ENCODE peak calls at places on chromosomes 1 and 21, in seven cellular contexts. B is AG04450, Q is A549, C is upper lobe of left lung, T is fibroblast of pulmonary artery, V is endothelial cell of umbilical vein, K is psoas muscle. W is an unnamed sample.

GRCh38 chr1:187626056-187626455 is 797.3 kb downstream of the PLA2G4A start:
- DNase-seq in B (no peak), Q (no peak), C (no peak), T (no peak), V (no peak), K (no peak), W (no peak)

GRCh38 chr1:119868176-119868575 is 28.1 kb downstream of the ADAM30 start:
- DNase-seq in B (no peak), Q (no peak), C (no peak), T (no peak), V (no peak), K (no peak), W (no peak)

GRCh38 chr21:44084496-44085241 is 22.5 kb upstream of the PWP2 start:
- DNase-seq in B (no peak), Q (no peak), C (no peak), T (no peak), V (no peak), K (no peak), W (no peak)

GRCh38 chr21:17191346-17191993 is 321.4 kb upstream of the CXADR start:
- DNase-seq in B (no peak), Q (no peak), C (no peak), T (no peak), V (no peak), K (no peak), W (no peak)

GRCh38 chr21:41711416-41712023 is 55.3 kb downstream of the RIPK4 start:
- DNase-seq in B (no peak), Q (no peak), C (no peak), T (no peak), V (no peak), K (peak; percentile 12), W (no peak)

GRCh38 chr1:213244664-213245091 is 193.6 kb downstream of the RPS6KC1 start:
- DNase-seq in B (peak; percentile 27), Q (peak; percentile 29), C (no peak), T (peak; percentile 77), V (peak; percentile 68), K (no peak), W (no peak)

GRCh38 chr1:6105763-6106162 is 60.1 kb downstream of the KCNAB2 start:
- DNase-seq in B (no peak), Q (no peak), C (no peak), T (no peak), V (no peak), K (no peak), W (no peak)

GRCh38 chr1:37559080-37559479 is 2.3 kb downstream of the DNALI1 start:
- DNase-seq in B (no peak), Q (no peak), C (no peak), T (no peak), V (no peak), K (no peak), W (no peak)

GRCh38 chr1:21909286-21909759 is 27.8 kb downstream of the HSPG2 start:
- DNase-seq in B (no peak), Q (no peak), C (no peak), T (peak; percentile 59), V (peak; percentile 49), K (peak; percentile 74), W (no peak)

GRCh38 chr21:41366522-41367151 is 4.8 kb downstream of the MX2 start:
- DNase-seq in B (peak; percentile 6), Q (peak; percentile 65), C (peak; percentile 85), T (peak; percentile 72), V (no peak), K (no peak), W (no peak)

GRCh38 chr1:48526045-48526714 is 54.2 kb upstream of the SPATA6 start:
- DNase-seq in B (no peak), Q (no peak), C (peak; percentile 41), T (peak; percentile 70), V (no peak), K (no peak), W (no peak)

GRCh38 chr1:155967410-155968400 is 10.6 kb downstream of the ARHGEF2 start:
- DNase-seq in B (no peak), Q (no peak), C (no peak), T (peak; percentile 41), V (peak; percentile 77), K (peak; percentile 72), W (no peak)

GRCh38 chr1:155966135-155966534 is 12.2 kb downstream of the ARHGEF2 start:
- DNase-seq in B (no peak), Q (no peak), C (no peak), T (no peak), V (no peak), K (no peak), W (no peak)

GRCh38 chr1:155964193-155964592 is 14.2 kb downstream of the ARHGEF2 start:
- DNase-seq in B (no peak), Q (no peak), C (no peak), T (no peak), V (no peak), K (no peak), W (no peak)

GRCh38 chr1:155968670-155969069 is 9.7 kb downstream of the ARHGEF2 start:
- DNase-seq in B (peak; percentile 64), Q (no peak), C (no peak), T (peak; percentile 46), V (no peak), K (peak; percentile 86), W (no peak)

GRCh38 chr1:155966750-155967149 is 11.6 kb downstream of the ARHGEF2 start:
- DNase-seq in B (no peak), Q (no peak), C (no peak), T (no peak), V (no peak), K (no peak), W (no peak)
- TF ChIP-seq CTCF in B (no peak), Q (no peak), C (no peak), T (no peak), V (no peak), K (no peak), W (no peak)

GRCh38 chr1:202860744-202861419 is 28.1 kb downstream of the RABIF start:
- DNase-seq in B (no peak), Q (peak; percentile 55), C (peak; percentile 84), T (peak; percentile 30), V (peak; percentile 39), K (peak; percentile 57), W (no peak)
- TF ChIP-seq CTCF in B (no peak), Q (no peak), C (no peak), T (no peak), V (no peak), K (no peak), W (no peak)

GRCh38 chr1:43603004-43603403 is 46.9 kb upstream of the KDM4A start:
- DNase-seq in B (no peak), Q (no peak), C (no peak), T (no peak), V (no peak), K (no peak), W (no peak)
- TF ChIP-seq CTCF in B (no peak), Q (no peak), C (no peak), T (no peak), V (no peak), K (no peak), W (no peak)

DNA sequence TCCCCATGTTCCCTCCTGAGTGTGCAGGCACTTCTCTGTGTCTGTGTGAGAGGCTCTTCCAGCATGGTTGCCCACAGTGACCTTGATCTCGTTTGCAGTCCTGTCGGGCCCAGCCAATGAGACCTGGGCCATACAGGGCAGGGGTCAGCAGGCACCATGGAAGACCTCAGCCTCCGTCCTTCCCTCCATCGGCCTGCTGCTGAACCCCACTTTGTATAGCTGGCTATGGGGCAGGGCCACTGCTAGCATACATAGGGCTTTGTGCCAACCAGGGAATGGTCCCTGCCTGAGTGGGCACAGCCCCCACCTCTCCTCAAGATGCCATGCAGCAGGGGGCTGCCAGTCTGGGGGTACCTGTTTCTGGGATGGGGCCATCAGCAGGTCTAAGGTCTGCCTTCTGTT is 3.8 kb downstream of the C1orf35 start:
- DNase-seq in B (no peak), Q (no peak), C (peak; percentile 16), T (no peak), V (no peak), K (peak; percentile 50), W (peak; percentile 15)
- TF ChIP-seq CTCF in B (no peak), Q (no peak), C (no peak), T (no peak), V (no peak), K (no peak), W (no peak)

DNA sequence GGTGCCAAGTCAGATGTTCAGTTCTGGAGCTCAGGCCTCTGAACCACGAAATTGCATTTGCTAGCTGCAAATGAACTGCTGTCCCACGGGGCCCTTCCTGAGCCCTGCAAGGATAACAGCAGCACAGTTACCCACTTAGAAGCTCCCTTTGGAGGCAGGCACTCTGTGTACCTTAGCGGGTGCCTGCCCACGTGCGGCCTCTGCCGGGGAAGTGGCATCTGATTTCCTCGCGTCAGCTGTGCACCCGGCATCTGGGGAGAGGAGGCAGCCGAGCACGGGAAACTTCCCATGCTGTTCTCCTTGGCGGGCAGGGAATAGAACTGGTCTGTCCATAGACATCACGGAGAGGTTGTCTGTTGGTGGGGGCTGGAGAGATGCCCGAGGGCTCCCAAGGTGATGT is 148.0 kb upstream of the C1orf174 start:
- DNase-seq in B (no peak), Q (no peak), C (no peak), T (no peak), V (no peak), K (no peak), W (no peak)
- TF ChIP-seq CTCF in B (no peak), Q (no peak), C (no peak), T (no peak), V (no peak), K (no peak), W (no peak)

GRCh38 chr1:227445746-227446145 is 117.6 kb upstream of the ZNF678 start:
- DNase-seq in B (no peak), Q (no peak), C (no peak), T (no peak), V (no peak), K (no peak), W (no peak)

GRCh38 chr1:227445092-227445674 is 118.2 kb upstream of the ZNF678 start:
- DNase-seq in B (no peak), Q (no peak), C (no peak), T (no peak), V (no peak), K (no peak), W (no peak)

GRCh38 chr1:227449727-227450420 is 113.5 kb upstream of the ZNF678 start:
- DNase-seq in B (no peak), Q (no peak), C (no peak), T (no peak), V (no peak), K (no peak), W (no peak)

GRCh38 chr1:227449051-227449450 is 114.3 kb upstream of the ZNF678 start:
- DNase-seq in B (no peak), Q (no peak), C (peak; percentile 34), T (no peak), V (no peak), K (no peak), W (no peak)

GRCh38 chr1:227447531-227447990 is 115.8 kb upstream of the ZNF678 start:
- DNase-seq in B (no peak), Q (peak; percentile 57), C (no peak), T (peak; percentile 51), V (peak; percentile 46), K (peak; percentile 66), W (no peak)
- TF ChIP-seq CTCF in B (peak; percentile 44), Q (peak; percentile 22), C (peak; percentile 47), T (peak; percentile 57), V (peak; percentile 79), K (peak; percentile 46), W (no peak)

DNA sequence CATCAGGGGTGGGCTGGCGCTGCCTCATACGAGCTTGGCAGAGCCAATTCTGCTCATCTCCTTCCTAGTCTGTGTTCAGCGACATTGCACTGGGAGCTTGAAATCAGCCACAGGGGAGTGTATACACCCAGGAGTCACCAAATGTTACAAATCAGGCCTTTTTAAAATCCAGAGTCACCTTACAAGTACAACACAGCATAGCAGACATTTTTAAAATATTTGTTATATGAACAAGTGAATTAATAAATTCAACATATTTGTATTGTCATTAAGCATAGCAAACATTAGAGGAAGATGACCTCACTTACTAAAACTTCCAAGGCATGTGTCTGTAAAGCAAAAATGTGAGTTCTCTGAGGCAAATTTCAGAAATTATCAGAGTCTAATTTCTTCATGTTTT is 210.0 kb downstream of the HLX start:
- DNase-seq in B (no peak), Q (peak; percentile 34), C (no peak), T (peak; percentile 53), V (peak; percentile 19), K (no peak), W (no peak)
- TF ChIP-seq CTCF in B (no peak), Q (no peak), C (no peak), T (no peak), V (no peak), K (no peak), W (no peak)

W was measured in omental fat pad.